ENCODE peak calls at places on chromosomes 11 and 22, in ten cellular contexts. S is naive B cell; R is NCI-H1930; E is naive thymus-derived CD4-positive, alpha-beta T cell; M is activated CD4-positive, alpha-beta T cell treated with anti-CD3 and anti-CD28 coated beads, Interleukin-2, amount 10 ng/mL, durations not matched to agents 7 days and 5 days; A is stimulated activated naive CD4-positive, alpha-beta T cell; O is NAMALWA; Q is dermis microvascular lymphatic vessel endothelial cell; F is A172; T is fibroblast of mammary gland. Y is an unnamed sample.

GRCh38 chr22:45497268-45497667 is 5.4 kb upstream of the FBLN1 start:
- DNase-seq in S (no peak), R (no peak), E (no peak), M (no peak), A (no peak), O (no peak), Q (no peak), F (no peak), T (peak), Y (no peak)

GRCh38 chr11:124839051-124839971 is 25.9 kb upstream of the ROBO3 start:
- DNase-seq in S (peak), R (no peak), E (no peak), M (no peak), A (no peak), O (no peak), Q (peak), F (no peak), T (no peak), Y (peak)

GRCh38 chr11:67466962-67467771 is 1.9 kb downstream of the TMEM134 start:
- DNase-seq in S (no peak), R (no peak), E (no peak), M (no peak), A (no peak), O (no peak), Q (no peak), F (no peak), T (no peak), Y (no peak)

GRCh38 chr11:18563090-18563730 is 25.3 kb downstream of the UEVLD start:
- DNase-seq in S (no peak), R (no peak), E (no peak), M (no peak), A (no peak), O (no peak), Q (no peak), F (no peak), T (peak), Y (no peak)

GRCh38 chr22:37604875-37605274 is 3.8 kb upstream of the GGA1 start:
- DNase-seq in S (no peak), R (no peak), E (peak), M (peak), A (peak), O (no peak), Q (no peak), F (no peak), T (no peak), Y (no peak)

GRCh38 chr11:59698506-59698905 is 15.1 kb downstream of the OR10V1 start:
- DNase-seq in S (no peak), R (no peak), E (no peak), M (no peak), A (no peak), O (no peak), Q (no peak), F (no peak), T (no peak), Y (no peak)

GRCh38 chr11:2420502-2421225 is 20.1 kb downstream of the TSSC4 start:
- DNase-seq in S (peak), R (peak), E (peak), M (peak), A (peak), O (peak), Q (peak), F (peak), T (peak), Y (no peak)

GRCh38 chr22:24189249-24190158 is 8.2 kb downstream of the SUSD2 start:
- DNase-seq in S (no peak), R (no peak), E (peak), M (peak), A (peak), O (peak), Q (peak), F (no peak), T (peak), Y (no peak)

GRCh38 chr22:46829140-46829891 is 66.9 kb downstream of the TBC1D22A start:
- DNase-seq in S (no peak), R (no peak), E (no peak), M (no peak), A (no peak), O (no peak), Q (peak), F (peak), T (peak), Y (peak)

GRCh38 chr11:58640386-58641023 is 18.0 kb downstream of the CNTF start:
- DNase-seq in S (no peak), R (no peak), E (no peak), M (no peak), A (no peak), O (peak), Q (no peak), F (no peak), T (no peak), Y (no peak)

GRCh38 chr11:325796-326591 is 5.3 kb upstream of the IFITM3 start:
- DNase-seq in S (no peak), R (no peak), E (no peak), M (no peak), A (no peak), O (no peak), Q (no peak), F (no peak), T (no peak), Y (peak)

GRCh38 chr11:124788521-124788920 is 11.7 kb downstream of the MSANTD2 start:
- DNase-seq in S (no peak), R (no peak), E (no peak), M (no peak), A (no peak), O (no peak), Q (no peak), F (no peak), T (peak), Y (no peak)

GRCh38 chr11:8192016-8192895 is 23.4 kb upstream of the RIC3 start:
- DNase-seq in S (peak), R (peak), E (peak), M (peak), A (peak), O (peak), Q (peak), F (peak), T (peak), Y (no peak)

GRCh38 chr11:112795896-112796686 is 165.1 kb upstream of the NCAM1 start:
- DNase-seq in S (no peak), R (no peak), E (no peak), M (no peak), A (no peak), O (no peak), Q (no peak), F (peak), T (no peak), Y (no peak)

GRCh38 chr11:18192988-18193387 is 20.4 kb downstream of the MRGPRX4 start:
- DNase-seq in S (no peak), R (no peak), E (no peak), M (no peak), A (no peak), O (no peak), Q (no peak), F (no peak), T (no peak), Y (no peak)

GRCh38 chr11:102599642-102600261 is 25.4 kb downstream of the MMP20 start:
- DNase-seq in S (no peak), R (no peak), E (no peak), M (no peak), A (no peak), O (no peak), Q (peak), F (peak), T (peak), Y (no peak)

GRCh38 chr11:2912038-2912410 is 17.2 kb downstream of the PHLDA2 start:
- DNase-seq in S (no peak), R (no peak), E (no peak), M (no peak), A (no peak), O (no peak), Q (no peak), F (no peak), T (no peak), Y (no peak)

GRCh38 chr11:132402056-132402684 is 1031.8 kb downstream of the NTM start:
- DNase-seq in S (no peak), R (peak), E (no peak), M (no peak), A (no peak), O (peak), Q (no peak), F (no peak), T (no peak), Y (no peak)

GRCh38 chr11:59556115-59556882 is 45.0 kb downstream of the OR4D9 start:
- DNase-seq in S (peak), R (peak), E (peak), M (peak), A (peak), O (peak), Q (peak), F (peak), T (peak), Y (no peak)

GRCh38 chr22:24169439-24170058 is 11.7 kb upstream of the SUSD2 start:
- DNase-seq in S (no peak), R (no peak), E (no peak), M (no peak), A (no peak), O (no peak), Q (no peak), F (no peak), T (no peak), Y (no peak)

GRCh38 chr22:28977481-28977971 is 84.1 kb downstream of the C22orf31 start:
- DNase-seq in S (no peak), R (no peak), E (no peak), M (no peak), A (no peak), O (no peak), Q (peak), F (peak), T (peak), Y (no peak)

GRCh38 chr11:9575531-9576240 is 2.2 kb downstream of the WEE1 start:
- DNase-seq in S (no peak), R (no peak), E (no peak), M (no peak), A (no peak), O (no peak), Q (peak), F (no peak), T (peak), Y (no peak)

GRCh38 chr11:62805991-62806441 is 776 bp upstream of the NXF1 start:
- DNase-seq in S (no peak), R (no peak), E (no peak), M (no peak), A (no peak), O (no peak), Q (peak), F (no peak), T (no peak), Y (no peak)

GRCh38 chr11:123473941-123474668 is 44.0 kb downstream of the GRAMD1B start:
- DNase-seq in S (no peak), R (no peak), E (no peak), M (no peak), A (no peak), O (no peak), Q (peak), F (peak), T (peak), Y (no peak)

GRCh38 chr11:19676508-19677379 is 35.9 kb upstream of the NAV2 start:
- DNase-seq in S (no peak), R (no peak), E (no peak), M (no peak), A (no peak), O (no peak), Q (peak), F (no peak), T (no peak), Y (no peak)

GRCh38 chr11:131749100-131749499 is 378.7 kb downstream of the NTM start:
- DNase-seq in S (no peak), R (no peak), E (no peak), M (no peak), A (no peak), O (no peak), Q (peak), F (peak), T (peak), Y (no peak)

GRCh38 chr11:86983071-86983488 is 27.9 kb upstream of the FZD4 start:
- DNase-seq in S (no peak), R (no peak), E (no peak), M (no peak), A (no peak), O (no peak), Q (peak), F (no peak), T (no peak), Y (no peak)

GRCh38 chr11:61602775-61603569 is 22.1 kb upstream of the SYT7 start:
- DNase-seq in S (no peak), R (no peak), E (no peak), M (no peak), A (no peak), O (no peak), Q (no peak), F (peak), T (peak), Y (peak)

GRCh38 chr11:38384568-38384967 is 1786.5 kb upstream of the RAG2 start:
- DNase-seq in S (no peak), R (no peak), E (no peak), M (no peak), A (no peak), O (no peak), Q (no peak), F (peak), T (peak), Y (no peak)

GRCh38 chr11:19772480-19772879 is 59.8 kb downstream of the NAV2 start:
- DNase-seq in S (no peak), R (no peak), E (no peak), M (no peak), A (no peak), O (no peak), Q (no peak), F (no peak), T (no peak), Y (no peak)

GRCh38 chr11:18064035-18064434 is 18.0 kb upstream of the TPH1 start:
- DNase-seq in S (no peak), R (peak), E (no peak), M (no peak), A (no peak), O (no peak), Q (no peak), F (no peak), T (no peak), Y (no peak)

GRCh38 chr11:112398798-112399197 is 138.1 kb upstream of the PLET1 start:
- DNase-seq in S (no peak), R (no peak), E (no peak), M (no peak), A (no peak), O (no peak), Q (no peak), F (no peak), T (no peak), Y (no peak)

GRCh38 chr11:95704865-95705264 is 84.7 kb downstream of the FAM76B start:
- DNase-seq in S (no peak), R (no peak), E (no peak), M (no peak), A (no peak), O (no peak), Q (peak), F (no peak), T (no peak), Y (no peak)

GRCh38 chr11:952406-953385 is 27.0 kb downstream of the AP2A2 start:
- DNase-seq in S (no peak), R (no peak), E (no peak), M (no peak), A (no peak), O (no peak), Q (no peak), F (no peak), T (peak), Y (no peak)

GRCh38 chr11:91966368-91966767 is 258.2 kb upstream of the FAT3 start:
- DNase-seq in S (no peak), R (no peak), E (no peak), M (no peak), A (no peak), O (no peak), Q (no peak), F (no peak), T (no peak), Y (no peak)

GRCh38 chr11:20934521-20934920 is 265.1 kb downstream of the NELL1 start:
- DNase-seq in S (no peak), R (no peak), E (no peak), M (no peak), A (no peak), O (no peak), Q (no peak), F (no peak), T (no peak), Y (no peak)